ENCODE peak calls at places on chromosomes 13 and 19, in ten cellular contexts. D is lung; T is tibial nerve; L is testis; S is CD8-positive, alpha-beta T cell; Y is endodermal cell; E is GM20000; J is glutamatergic neuron; P is fibroblast of lung; H is thoracic aorta. M is an unnamed sample.

GRCh38 chr13:65090191-65090590 is 2139.9 kb downstream of the PCDH9 start:
- DNase-seq in D (no peak), T (no peak), L (no peak), S (no peak), Y (no peak), E (no peak), J (peak), P (peak), H (no peak), M (no peak)

GRCh38 chr13:57557979-57558529 is 73.5 kb upstream of the PCDH17 start:
- DNase-seq in D (no peak), T (no peak), L (no peak), S (no peak), Y (no peak), E (no peak), J (no peak), P (peak), H (no peak), M (no peak)

GRCh38 chr19:32708457-32708856 is 11.1 kb upstream of the TDRD12 start:
- DNase-seq in D (no peak), T (no peak), L (no peak), S (peak), Y (no peak), E (no peak), J (no peak), P (no peak), H (no peak), M (no peak)

GRCh38 chr19:30742981-30743380 is 370.8 kb downstream of the ZNF536 start:
- DNase-seq in D (no peak), T (no peak), L (no peak), S (no peak), Y (no peak), E (no peak), J (peak), P (no peak), H (no peak), M (no peak)

GRCh38 chr19:19884583-19884982 is 16.2 kb upstream of the ZNF93 start:
- DNase-seq in D (no peak), T (no peak), L (no peak), S (no peak), Y (no peak), E (no peak), J (no peak), P (no peak), H (no peak), M (no peak)

GRCh38 chr19:16030964-16031871 is 45.1 kb upstream of the TPM4 start:
- DNase-seq in D (no peak), T (no peak), L (no peak), S (no peak), Y (peak), E (no peak), J (no peak), P (no peak), H (no peak), M (no peak)

GRCh38 chr13:71169125-71169524 is 697.9 kb downstream of the DACH1 start:
- DNase-seq in D (no peak), T (no peak), L (no peak), S (no peak), Y (no peak), E (no peak), J (no peak), P (no peak), H (no peak), M (no peak)

GRCh38 chr13:74251778-74252519 is 117.7 kb upstream of the KLF12 start:
- DNase-seq in D (no peak), T (no peak), L (no peak), S (no peak), Y (no peak), E (no peak), J (no peak), P (no peak), H (no peak), M (no peak)

GRCh38 chr13:110392510-110393233 is 85.6 kb downstream of the COL4A2 start:
- DNase-seq in D (no peak), T (no peak), L (no peak), S (no peak), Y (no peak), E (no peak), J (no peak), P (peak), H (no peak), M (no peak)

GRCh38 chr13:46593403-46593802 is 40.4 kb downstream of the LRCH1 start:
- DNase-seq in D (no peak), T (no peak), L (no peak), S (peak), Y (no peak), E (peak), J (no peak), P (no peak), H (no peak), M (no peak)

GRCh38 chr19:12364391-12365093 is 941 bp downstream of the ZNF442 start:
- DNase-seq in D (peak), T (peak), L (peak), S (peak), Y (no peak), E (peak), J (peak), P (peak), H (no peak), M (peak)

GRCh38 chr19:2567580-2567979 is 91.7 kb downstream of the GADD45B start:
- DNase-seq in D (no peak), T (peak), L (peak), S (no peak), Y (peak), E (no peak), J (no peak), P (no peak), H (no peak), M (no peak)

GRCh38 chr13:85386424-85386823 is 412.8 kb downstream of the SLITRK6 start:
- DNase-seq in D (no peak), T (no peak), L (no peak), S (no peak), Y (no peak), E (no peak), J (no peak), P (peak), H (no peak), M (no peak)

GRCh38 chr13:101398920-101399319 is 17.4 kb downstream of the NALCN start:
- DNase-seq in D (no peak), T (no peak), L (no peak), S (no peak), Y (no peak), E (no peak), J (no peak), P (peak), H (no peak), M (no peak)

GRCh38 chr13:60229708-60230272 is 66.1 kb upstream of the DIAPH3 start:
- DNase-seq in D (no peak), T (no peak), L (no peak), S (no peak), Y (no peak), E (no peak), J (no peak), P (peak), H (no peak), M (no peak)

GRCh38 chr19:6457958-6458694 is 1.5 kb downstream of the SLC25A23 start:
- DNase-seq in D (no peak), T (no peak), L (no peak), S (no peak), Y (no peak), E (peak), J (no peak), P (no peak), H (no peak), M (no peak)

GRCh38 chr19:622666-623065 is 10.7 kb downstream of the POLRMT start:
- DNase-seq in D (no peak), T (no peak), L (no peak), S (no peak), Y (no peak), E (no peak), J (no peak), P (no peak), H (no peak), M (no peak)

GRCh38 chr13:29457299-29457698 is 138.2 kb downstream of the SLC7A1 start:
- DNase-seq in D (no peak), T (no peak), L (no peak), S (no peak), Y (no peak), E (no peak), J (no peak), P (peak), H (no peak), M (no peak)

GRCh38 chr13:98097749-98098148 is 45.1 kb upstream of the FARP1 start:
- DNase-seq in D (no peak), T (no peak), L (no peak), S (no peak), Y (no peak), E (no peak), J (no peak), P (no peak), H (no peak), M (no peak)

GRCh38 chr13:41465215-41465907 is 8.0 kb downstream of the RGCC start:
- DNase-seq in D (peak), T (no peak), L (peak), S (peak), Y (no peak), E (peak), J (no peak), P (peak), H (no peak), M (no peak)

GRCh38 chr19:14473915-14474578 is 1.1 kb downstream of the PTGER1 start:
- DNase-seq in D (no peak), T (no peak), L (peak), S (no peak), Y (no peak), E (peak), J (peak), P (peak), H (no peak), M (no peak)

GRCh38 chr13:32432856-32433255 is 4.9 kb upstream of the N4BP2L1 start:
- DNase-seq in D (no peak), T (no peak), L (no peak), S (no peak), Y (no peak), E (no peak), J (no peak), P (no peak), H (no peak), M (no peak)

GRCh38 chr13:86841264-86841663 is 829.9 kb upstream of the SLITRK5 start:
- DNase-seq in D (no peak), T (no peak), L (no peak), S (no peak), Y (no peak), E (no peak), J (no peak), P (no peak), H (no peak), M (no peak)

GRCh38 chr19:41595258-41595889 is 19.4 kb downstream of the CEACAM21 start:
- DNase-seq in D (peak), T (peak), L (peak), S (peak), Y (peak), E (peak), J (peak), P (peak), H (no peak), M (no peak)

GRCh38 chr13:110525328-110526319 is 35.9 kb downstream of the RAB20 start:
- DNase-seq in D (no peak), T (no peak), L (peak), S (no peak), Y (no peak), E (peak), J (no peak), P (no peak), H (no peak), M (no peak)

GRCh38 chr13:32037471-32037870 is 5.9 kb downstream of the FRY start:
- DNase-seq in D (no peak), T (no peak), L (no peak), S (no peak), Y (no peak), E (no peak), J (no peak), P (no peak), H (no peak), M (no peak)

GRCh38 chr19:55152017-55152416 is 3.0 kb upstream of the TNNT1 start:
- DNase-seq in D (no peak), T (no peak), L (no peak), S (no peak), Y (no peak), E (no peak), J (no peak), P (no peak), H (no peak), M (no peak)

GRCh38 chr13:107870400-107870799 is 344.9 kb downstream of the LIG4 start:
- DNase-seq in D (no peak), T (no peak), L (no peak), S (no peak), Y (no peak), E (no peak), J (no peak), P (no peak), H (no peak), M (no peak)

GRCh38 chr19:47794526-47794925 is 9.8 kb downstream of the TPRX1 start:
- DNase-seq in D (no peak), T (no peak), L (no peak), S (no peak), Y (peak), E (no peak), J (no peak), P (no peak), H (no peak), M (no peak)
- TF ChIP-seq CTCF in D (no peak), T (no peak), L (no peak), S (no peak), Y (peak), E (no peak), J (no peak), P (no peak), H (no peak), M (no peak)

DNA sequence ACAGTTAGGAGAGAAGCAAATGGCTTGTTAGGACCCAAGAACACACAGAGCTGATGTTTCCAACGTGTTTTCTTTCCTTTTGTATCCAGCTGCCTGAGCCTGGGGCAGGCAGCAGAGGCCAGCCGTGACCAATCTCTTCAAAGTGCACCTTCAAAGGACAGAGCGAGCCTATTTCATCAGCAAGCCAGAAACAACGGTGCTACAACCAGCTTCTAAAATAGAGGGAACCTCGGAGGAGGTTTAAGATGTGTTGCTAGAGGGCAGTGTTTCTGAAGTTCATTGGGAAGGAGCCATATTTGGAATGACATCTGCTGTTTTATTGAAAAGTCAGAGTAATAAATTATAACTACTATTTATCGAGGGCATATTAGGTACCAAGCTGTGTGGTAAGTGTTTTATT is 56.2 kb upstream of the RFC3 start:
- DNase-seq in D (no peak), T (no peak), L (peak), S (no peak), Y (peak), E (no peak), J (no peak), P (peak), H (no peak), M (no peak)
- TF ChIP-seq CTCF in D (no peak), T (no peak), L (no peak), S (no peak), Y (peak), E (no peak), J (no peak), P (no peak), H (no peak), M (no peak)

GRCh38 chr19:56837892-56838679 is 2.4 kb downstream of the PEG3 start:
- DNase-seq in D (peak), T (peak), L (peak), S (no peak), Y (no peak), E (no peak), J (peak), P (no peak), H (peak), M (peak)
- TF ChIP-seq CTCF in D (no peak), T (peak), L (peak), S (no peak), Y (no peak), E (no peak), J (peak), P (no peak), H (peak), M (peak)

DNA sequence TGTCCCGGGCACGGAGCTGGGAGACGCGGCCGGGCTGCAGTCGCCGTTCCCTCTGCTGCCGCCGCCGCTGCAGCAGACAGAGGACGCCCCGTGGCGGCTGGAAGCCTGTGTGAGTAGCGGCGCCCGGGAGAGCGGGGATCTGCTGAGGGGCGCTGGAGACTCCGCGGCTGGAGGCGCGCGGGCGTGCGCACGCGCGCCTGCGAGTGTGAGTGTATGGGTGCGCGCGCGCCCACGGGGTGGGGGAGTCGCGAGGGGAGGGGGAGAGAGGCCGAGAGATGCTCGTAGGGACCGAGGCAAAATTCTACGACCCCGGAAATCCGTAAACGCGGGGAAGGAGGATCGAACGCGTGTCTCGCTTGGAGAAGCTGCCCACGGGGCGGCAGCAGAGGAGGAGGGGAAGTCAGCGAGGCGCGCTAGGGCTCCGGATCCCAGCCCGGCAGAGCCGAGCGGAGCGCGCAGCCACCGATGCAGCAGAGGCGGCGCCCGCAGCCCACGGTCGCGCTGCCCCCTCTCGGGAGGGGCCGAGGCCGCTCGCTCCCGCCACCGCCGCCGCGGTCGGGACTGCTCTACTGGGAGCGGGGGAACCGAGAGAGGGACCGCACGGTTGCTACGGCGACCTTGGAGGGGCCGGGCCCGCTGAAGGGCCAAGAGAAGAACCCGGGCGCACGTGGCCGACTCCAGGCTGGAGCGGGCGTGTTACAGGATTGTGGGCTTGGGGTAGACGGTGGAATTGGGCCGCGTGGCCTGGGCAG is at the start of gene ENOX1:
- DNase-seq in D (no peak), T (no peak), L (peak), S (no peak), Y (peak), E (peak), J (peak), P (peak), H (no peak), M (peak)
- TF ChIP-seq CTCF in D (no peak), T (no peak), L (no peak), S (no peak), Y (peak), E (no peak), J (peak), P (no peak), H (no peak), M (no peak)

GRCh38 chr13:38417727-38418126 is 68.1 kb downstream of the UFM1 start:
- DNase-seq in D (no peak), T (peak), L (no peak), S (no peak), Y (peak), E (peak), J (no peak), P (no peak), H (no peak), M (no peak)
- TF ChIP-seq CTCF in D (no peak), T (peak), L (no peak), S (no peak), Y (peak), E (no peak), J (peak), P (peak), H (no peak), M (no peak)

DNA sequence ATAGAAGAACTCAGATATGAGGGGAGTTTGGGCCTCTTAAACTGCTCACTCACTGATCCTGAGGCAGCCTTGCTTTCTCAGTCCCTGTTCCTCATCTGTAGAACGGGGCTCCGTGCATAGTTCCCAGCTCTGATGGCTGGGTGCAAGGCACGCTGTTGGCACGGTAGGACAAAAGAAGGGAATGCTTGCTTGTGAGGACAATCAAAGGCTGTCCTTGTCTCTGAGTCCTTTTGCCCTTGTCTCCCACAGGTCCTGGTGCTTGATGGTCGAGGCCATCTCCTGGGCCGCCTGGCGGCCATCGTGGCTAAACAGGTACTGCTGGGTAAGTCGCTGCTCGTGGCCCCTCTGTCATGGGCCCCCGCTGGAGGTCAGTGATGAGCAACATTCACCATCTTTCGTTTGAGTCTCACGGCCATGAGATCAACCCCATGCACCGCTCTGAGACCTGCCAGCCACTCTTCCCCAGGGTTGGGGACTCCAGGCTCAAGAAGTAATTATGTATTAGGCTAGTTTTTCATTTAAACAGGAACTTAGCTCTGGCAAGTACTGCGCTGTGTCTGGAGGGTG is 2.3 kb downstream of the RPL13A start:
- DNase-seq in D (no peak), T (no peak), L (no peak), S (peak), Y (no peak), E (no peak), J (no peak), P (no peak), H (no peak), M (no peak)
- TF ChIP-seq CTCF in D (no peak), T (no peak), L (peak), S (no peak), Y (peak), E (peak), J (no peak), P (no peak), H (no peak), M (no peak)